ENCODE peak calls at places on chromosome 17, in seven cellular contexts. Q, E, J, Y, H, C and M are unnamed samples.

GRCh38 chr17:16304832-16305231 is 48.4 kb downstream of the CENPV start:
- DNase-seq in Q (no peak), E (no peak), J (no peak), Y (no peak), H (no peak), C (no peak), M (no peak)

GRCh38 chr17:48625502-48626201 is 506 bp downstream of the HOXB9 start:
- DNase-seq in Q (peak), E (no peak), J (no peak), Y (no peak), H (no peak), C (no peak), M (no peak)

GRCh38 chr17:40854175-40854814 is 12.7 kb downstream of the KRT12 start:
- DNase-seq in Q (peak), E (no peak), J (no peak), Y (no peak), H (peak), C (no peak), M (no peak)

GRCh38 chr17:55444471-55445441 is 23.1 kb upstream of the MMD start:
- DNase-seq in Q (no peak), E (no peak), J (no peak), Y (no peak), H (no peak), C (no peak), M (no peak)

GRCh38 chr17:31517524-31517923 is 126.0 kb downstream of the RAB11FIP4 start:
- DNase-seq in Q (no peak), E (no peak), J (no peak), Y (no peak), H (no peak), C (peak), M (no peak)

GRCh38 chr17:75516619-75517276 is 420 bp downstream of the TSEN54 start:
- DNase-seq in Q (peak), E (no peak), J (no peak), Y (peak), H (no peak), C (peak), M (peak)

GRCh38 chr17:18981642-18982424 is 22.7 kb downstream of the FAM83G start:
- DNase-seq in Q (peak), E (no peak), J (no peak), Y (no peak), H (peak), C (no peak), M (no peak)

GRCh38 chr17:48445248-48445620 is 15.2 kb upstream of the SKAP1 start:
- DNase-seq in Q (no peak), E (no peak), J (no peak), Y (no peak), H (no peak), C (no peak), M (no peak)

GRCh38 chr17:38465420-38466345 is 37.4 kb downstream of the ARHGAP23 start:
- DNase-seq in Q (peak), E (no peak), J (peak), Y (peak), H (peak), C (no peak), M (no peak)

GRCh38 chr17:69574257-69575197 is 160.0 kb downstream of the MAP2K6 start:
- DNase-seq in Q (no peak), E (no peak), J (no peak), Y (no peak), H (peak), C (no peak), M (no peak)

GRCh38 chr17:82961366-82962162 is 117.8 kb upstream of the METRNL start:
- DNase-seq in Q (no peak), E (no peak), J (no peak), Y (no peak), H (no peak), C (no peak), M (peak)

GRCh38 chr17:78592991-78593329 is 15.8 kb upstream of the DNAH17 start:
- DNase-seq in Q (no peak), E (no peak), J (no peak), Y (no peak), H (no peak), C (no peak), M (no peak)

GRCh38 chr17:41734139-41734948 is at the start of gene HAP1:
- DNase-seq in Q (peak), E (no peak), J (no peak), Y (no peak), H (no peak), C (peak), M (no peak)

GRCh38 chr17:41351177-41351576 is 549 bp upstream of the KRT33A start:
- DNase-seq in Q (no peak), E (no peak), J (no peak), Y (no peak), H (no peak), C (no peak), M (no peak)

GRCh38 chr17:29124135-29124930 is 55.9 kb downstream of the MYO18A start:
- DNase-seq in Q (peak), E (no peak), J (peak), Y (no peak), H (peak), C (peak), M (no peak)

GRCh38 chr17:50213026-50214015 is 11.9 kb upstream of the COL1A1 start:
- DNase-seq in Q (no peak), E (no peak), J (no peak), Y (no peak), H (no peak), C (no peak), M (no peak)
- TF ChIP-seq CTCF in Q (no peak), E (no peak), J (no peak), Y (no peak), H (no peak), C (no peak), M (no peak)

GRCh38 chr17:61000911-61001310 is 323.3 kb downstream of the BCAS3 start:
- DNase-seq in Q (no peak), E (no peak), J (no peak), Y (no peak), H (peak), C (no peak), M (no peak)
- TF ChIP-seq CTCF in Q (peak), E (no peak), J (no peak), Y (no peak), H (peak), C (no peak), M (no peak)

DNA sequence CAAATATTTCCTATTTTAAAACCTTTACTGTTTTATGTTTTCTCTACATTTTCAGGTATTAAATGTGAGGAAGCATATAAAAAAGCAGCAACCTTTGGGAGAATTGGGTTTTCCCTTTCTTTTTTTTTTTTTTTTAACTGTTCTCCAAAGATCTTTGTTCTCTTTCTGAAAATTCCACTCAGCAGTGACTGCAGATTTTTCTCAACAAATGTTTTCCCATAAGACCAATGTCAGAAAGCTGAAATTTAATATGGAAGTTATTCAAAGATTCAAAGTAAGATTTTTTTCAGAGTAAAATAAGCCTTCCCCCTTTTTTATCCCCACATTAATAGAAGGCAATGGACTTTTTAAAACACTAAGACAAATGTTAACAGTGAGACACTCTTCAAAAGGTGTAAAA is 169.7 kb downstream of the CYB561 start:
- DNase-seq in Q (no peak), E (no peak), J (no peak), Y (no peak), H (no peak), C (no peak), M (no peak)
- TF ChIP-seq CTCF in Q (no peak), E (no peak), J (no peak), Y (no peak), H (no peak), C (no peak), M (no peak)

GRCh38 chr17:13699261-13699660 is 97.5 kb upstream of the HS3ST3A1 start:
- DNase-seq in Q (no peak), E (no peak), J (no peak), Y (no peak), H (no peak), C (no peak), M (no peak)

GRCh38 chr17:13694934-13695333 is 93.2 kb upstream of the HS3ST3A1 start:
- DNase-seq in Q (no peak), E (no peak), J (no peak), Y (no peak), H (no peak), C (no peak), M (no peak)

GRCh38 chr17:13704333-13704732 is 102.6 kb upstream of the HS3ST3A1 start:
- DNase-seq in Q (peak), E (no peak), J (no peak), Y (no peak), H (peak), C (no peak), M (no peak)

GRCh38 chr17:13702266-13702665 is 100.5 kb upstream of the HS3ST3A1 start:
- DNase-seq in Q (no peak), E (no peak), J (no peak), Y (no peak), H (peak), C (no peak), M (no peak)

DNA sequence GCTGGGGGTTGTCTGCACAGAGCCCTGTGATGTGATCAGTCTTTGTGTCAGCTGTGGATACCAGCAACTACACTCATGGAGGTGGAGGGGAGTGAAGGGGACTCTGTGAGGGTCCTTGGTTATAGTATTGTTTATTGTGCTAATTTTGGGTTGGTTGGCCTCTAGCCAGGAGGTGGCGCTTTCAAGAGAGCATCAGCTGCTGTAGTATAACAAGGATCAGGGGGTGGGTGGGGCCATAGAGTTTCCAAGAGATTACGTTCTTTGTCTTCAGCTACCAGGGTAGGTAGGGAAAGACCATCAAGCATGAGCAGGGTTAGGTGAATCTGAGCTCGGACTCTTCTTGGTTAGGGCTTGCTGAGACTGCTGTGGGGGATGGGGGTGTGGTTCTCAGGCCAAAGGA is 97.1 kb upstream of the HS3ST3A1 start:
- DNase-seq in Q (no peak), E (no peak), J (no peak), Y (no peak), H (no peak), C (no peak), M (no peak)
- TF ChIP-seq CTCF in Q (no peak), E (no peak), J (no peak), Y (no peak), H (no peak), C (no peak), M (no peak)

DNA sequence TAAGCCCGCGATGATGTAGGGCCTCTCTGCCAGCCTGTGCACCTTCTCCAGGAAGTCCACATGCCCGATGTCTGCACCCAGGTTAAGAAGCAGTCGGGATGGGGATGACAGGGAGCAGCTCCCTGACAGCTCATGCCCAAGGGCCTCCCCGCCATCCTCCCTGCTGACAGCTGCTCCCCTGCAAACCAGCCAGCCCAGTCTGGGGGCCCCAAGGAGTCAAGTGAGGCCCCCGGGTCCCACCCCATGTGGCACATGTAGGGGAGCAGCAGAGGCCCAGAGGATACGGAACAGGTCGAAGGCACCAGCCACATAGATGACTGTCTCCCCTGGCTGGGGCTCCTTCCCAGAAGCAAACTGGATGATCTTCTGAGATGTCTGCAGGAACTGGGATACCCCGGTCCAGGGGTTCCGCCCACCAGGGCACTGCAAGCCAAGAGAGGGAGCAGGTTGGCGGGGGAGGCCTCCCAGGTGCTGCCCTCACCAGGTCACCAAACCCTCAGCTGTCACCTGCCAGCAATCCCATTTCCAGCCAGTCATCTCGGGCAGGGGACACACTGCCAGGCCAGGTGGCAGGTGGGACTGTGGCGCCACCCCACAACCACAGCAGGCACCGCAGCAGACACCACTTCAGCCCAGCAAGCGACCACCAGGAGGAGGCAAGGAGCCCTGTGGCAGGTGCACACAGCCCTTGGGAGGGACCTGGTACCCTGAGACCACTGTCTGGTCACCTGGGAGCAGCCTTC is 4.6 kb downstream of the PCYT2 start:
- DNase-seq in Q (no peak), E (no peak), J (no peak), Y (no peak), H (no peak), C (no peak), M (no peak)
- TF ChIP-seq CTCF in Q (no peak), E (no peak), J (no peak), Y (no peak), H (peak), C (no peak), M (no peak)

DNA sequence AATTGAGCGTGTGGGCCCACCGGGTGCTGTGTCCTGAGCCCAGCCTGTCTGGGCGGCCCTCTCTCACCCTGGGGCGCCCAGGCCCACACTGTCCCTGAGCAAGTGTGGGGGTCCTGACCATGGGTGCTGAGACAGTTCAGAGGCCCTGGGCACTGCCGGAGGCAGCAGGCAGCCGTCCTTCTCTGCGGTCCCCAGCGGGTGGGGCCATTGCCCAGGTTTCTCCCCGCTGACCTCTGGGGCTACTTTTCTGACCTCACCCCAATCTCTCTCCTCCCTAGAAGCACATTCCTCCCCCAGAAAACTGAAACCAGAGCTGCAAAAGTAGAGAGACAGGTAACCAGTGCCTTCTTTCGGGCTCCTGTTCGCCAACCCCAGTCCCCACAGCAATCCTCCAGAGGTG is 36.0 kb upstream of the PVALEF start:
- DNase-seq in Q (no peak), E (no peak), J (no peak), Y (no peak), H (no peak), C (no peak), M (no peak)
- TF ChIP-seq CTCF in Q (peak), E (no peak), J (no peak), Y (no peak), H (no peak), C (no peak), M (no peak)